ENCODE peak calls at places on chromosomes 12 and 14, in four cellular contexts. R, I, M and E are unnamed samples.

GRCh38 chr12:104695453-104696148 is 238.9 kb downstream of the CHST11 start:
- DNase-seq in I (no peak), M (peak), R (no peak), E (peak)

GRCh38 chr12:131793623-131794022 is 34.6 kb upstream of the MMP17 start:
- DNase-seq in M (peak), R (no peak), I (no peak), E (no peak)

GRCh38 chr12:16606201-16606849 is 363 bp upstream of the LMO3 start:
- DNase-seq in I (peak), M (peak), R (peak), E (peak)

GRCh38 chr14:77154421-77154820 is 12.8 kb upstream of the ZDHHC22 start:
- DNase-seq in I (no peak), M (no peak), R (no peak), E (no peak)

GRCh38 chr12:94149781-94150482 is 1.6 kb downstream of the PLXNC1 start:
- DNase-seq in R (peak), I (peak), M (peak), E (no peak)

GRCh38 chr12:38158428-38159091 is 158.0 kb upstream of the ALG10B start:
- DNase-seq in R (no peak), M (no peak), I (no peak), E (no peak)

GRCh38 chr12:21459474-21459873 is 22.0 kb downstream of the PYROXD1 start:
- DNase-seq in M (no peak), R (no peak), I (no peak), E (no peak)

GRCh38 chr12:53065975-53066593 is 13.1 kb downstream of the SPRYD3 start:
- DNase-seq in R (peak), I (peak), M (peak), E (peak)

GRCh38 chr12:31248815-31249214 is 77.1 kb downstream of the SINHCAF start:
- DNase-seq in R (no peak), I (no peak), M (no peak), E (no peak)

GRCh38 chr12:78146365-78146772 is 315.7 kb downstream of the NAV3 start:
- DNase-seq in M (peak), I (no peak), R (no peak), E (peak)

GRCh38 chr12:57429473-57430116 is 1.2 kb downstream of the R3HDM2 start:
- DNase-seq in I (no peak), M (no peak), R (no peak), E (no peak)

GRCh38 chr14:27002179-27002578 is 404.3 kb upstream of the NOVA1 start:
- DNase-seq in R (no peak), I (no peak), M (no peak), E (no peak)

GRCh38 chr14:45787167-45787566 is 534.2 kb upstream of the MIS18BP1 start:
- DNase-seq in M (no peak), R (no peak), I (no peak), E (no peak)

GRCh38 chr12:17278946-17279345 is 673.0 kb upstream of the LMO3 start:
- DNase-seq in R (no peak), I (no peak), M (peak), E (no peak)

GRCh38 chr14:72416892-72417291 is 477.0 kb downstream of the DPF3 start:
- DNase-seq in R (peak), I (no peak), M (no peak), E (no peak)

GRCh38 chr14:95023886-95024285 is 133.4 kb downstream of the DICER1 start:
- DNase-seq in M (peak), I (no peak), R (no peak), E (peak)

GRCh38 chr14:54789166-54789565 is 113.5 kb downstream of the GCH1 start:
- DNase-seq in M (no peak), R (no peak), I (no peak), E (no peak)

GRCh38 chr14:32136027-32136825 is 59.1 kb downstream of the ARHGAP5 start:
- DNase-seq in R (no peak), I (no peak), M (no peak), E (no peak)

GRCh38 chr12:41264281-41264680 is 76.2 kb downstream of the PDZRN4 start:
- DNase-seq in I (no peak), M (no peak), R (no peak), E (peak)

GRCh38 chr12:2876431-2877046 is 435 bp downstream of the FOXM1 start:
- DNase-seq in R (peak), M (peak), I (no peak), E (peak)

GRCh38 chr12:19704966-19705365 is 265.7 kb downstream of the AEBP2 start:
- DNase-seq in R (no peak), M (peak), I (no peak), E (no peak)

GRCh38 chr12:15535287-15535895 is 213.1 kb downstream of the PTPRO start:
- DNase-seq in I (no peak), R (no peak), M (no peak), E (peak)

GRCh38 chr14:91246051-91246852 is 1.7 kb upstream of the GPR68 start:
- DNase-seq in R (no peak), M (no peak), I (no peak), E (no peak)

DNA sequence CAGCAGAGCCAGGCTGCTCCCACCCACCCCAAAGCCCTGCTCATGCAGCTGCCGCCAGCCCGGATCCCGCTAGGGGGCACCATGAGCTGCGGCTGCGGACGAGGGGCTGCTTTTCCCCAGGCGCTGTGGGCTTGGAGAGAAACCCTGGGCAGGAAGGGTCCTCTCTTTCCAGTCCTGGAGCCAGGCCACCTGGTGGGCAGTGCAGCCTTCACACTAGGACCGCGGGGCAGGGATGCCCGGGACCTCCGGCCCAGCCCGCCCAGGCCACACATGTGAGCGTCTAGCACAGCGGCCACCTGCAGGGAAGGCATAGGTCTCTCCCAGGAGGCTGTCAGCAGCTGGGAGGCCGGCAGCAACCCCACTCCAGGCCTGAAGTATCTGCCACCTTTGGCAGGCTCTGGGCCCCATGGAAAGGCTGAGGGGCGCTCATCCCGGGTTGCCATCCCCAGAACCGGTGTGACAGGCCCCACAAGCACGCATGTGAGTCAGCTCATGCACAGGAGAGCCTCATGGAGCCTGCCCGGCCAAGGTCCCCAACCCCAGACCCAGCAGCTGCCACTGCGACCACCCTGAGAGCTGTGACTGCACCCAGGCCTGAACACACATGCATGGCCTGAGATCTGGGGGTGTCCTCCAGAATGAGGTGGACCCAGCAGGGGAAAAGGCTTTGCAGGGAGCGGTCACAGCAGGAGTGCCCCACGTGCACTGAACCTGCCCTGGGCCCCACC is 280.0 kb upstream of the RTL1 start:
- DNase-seq in I (no peak), M (no peak), R (peak), E (no peak)
- TF ChIP-seq CTCF in I (no peak), M (peak), R (peak), E (no peak)

DNA sequence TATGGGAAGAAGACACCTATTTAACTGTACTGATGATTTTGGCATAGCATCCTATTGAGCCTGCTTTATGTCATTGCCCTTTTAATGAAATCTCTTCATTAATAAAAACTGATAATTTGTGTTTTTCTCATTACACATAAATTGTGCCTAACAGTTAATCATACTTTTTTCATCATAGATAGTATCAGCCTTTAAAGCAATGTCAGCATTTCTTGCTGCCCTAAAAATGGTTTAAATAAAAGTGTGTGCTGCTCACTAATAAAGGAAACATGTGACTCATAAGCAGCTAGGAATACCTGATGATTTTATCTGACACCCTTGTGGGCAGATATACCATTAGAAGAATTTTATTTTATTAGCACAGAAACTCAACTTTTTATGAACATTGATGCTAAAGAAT is 26.7 kb downstream of the TBK1 start:
- DNase-seq in M (no peak), R (no peak), I (no peak), E (no peak)
- H3K4me3 ChIP-seq in M (no peak), R (no peak), I (no peak), E (no peak)

GRCh38 chr12:47818701-47819543 is 781 bp downstream of the HDAC7 start:
- DNase-seq in I (peak), M (no peak), R (peak), E (no peak)
- TF ChIP-seq CTCF in I (peak), M (peak), R (peak), E (peak)

GRCh38 chr12:51951843-51952722 is 584 bp downstream of the ACVR1B start:
- DNase-seq in I (peak), R (peak), M (no peak), E (no peak)

GRCh38 chr12:51953011-51953568 is 1.6 kb downstream of the ACVR1B start:
- DNase-seq in I (no peak), R (peak), M (no peak), E (no peak)

GRCh38 chr12:51954465-51955361 is 3.2 kb downstream of the ACVR1B start:
- DNase-seq in R (no peak), M (no peak), I (no peak), E (peak)

GRCh38 chr12:51955702-51956101 is 4.2 kb downstream of the ACVR1B start:
- DNase-seq in R (no peak), M (no peak), I (no peak), E (no peak)

GRCh38 chr12:51953925-51954324 is 2.4 kb downstream of the ACVR1B start:
- DNase-seq in I (no peak), R (no peak), M (no peak), E (no peak)
- H3K4me3 ChIP-seq in I (no peak), R (peak), M (no peak), E (peak)

GRCh38 chr12:118606690-118607089 is 230.3 kb downstream of the SUDS3 start:
- DNase-seq in R (no peak), I (no peak), M (no peak), E (no peak)

GRCh38 chr12:118607831-118608230 is 231.5 kb downstream of the SUDS3 start:
- DNase-seq in R (no peak), I (no peak), M (no peak), E (no peak)

GRCh38 chr12:118611295-118611694 is 234.9 kb downstream of the SUDS3 start:
- DNase-seq in M (no peak), I (no peak), R (no peak), E (no peak)

GRCh38 chr12:118611770-118612169 is 235.4 kb downstream of the SUDS3 start:
- DNase-seq in R (no peak), I (no peak), M (no peak), E (no peak)

GRCh38 chr12:118608770-118609344 is 232.5 kb downstream of the SUDS3 start:
- DNase-seq in I (no peak), R (no peak), M (no peak), E (no peak)
- TF ChIP-seq CTCF in I (peak), R (peak), M (no peak), E (no peak)

GRCh38 chr14:61463664-61464063 is 142.3 kb downstream of the PRKCH start:
- DNase-seq in M (no peak), R (no peak), I (no peak), E (no peak)
- H3K4me3 ChIP-seq in M (no peak), R (no peak), I (no peak), E (no peak)

GRCh38 chr12:116773276-116773731 is 35.2 kb downstream of the RNFT2 start:
- DNase-seq in I (no peak), R (no peak), M (no peak), E (peak)
- TF ChIP-seq CTCF in I (no peak), R (peak), M (peak), E (no peak)

DNA sequence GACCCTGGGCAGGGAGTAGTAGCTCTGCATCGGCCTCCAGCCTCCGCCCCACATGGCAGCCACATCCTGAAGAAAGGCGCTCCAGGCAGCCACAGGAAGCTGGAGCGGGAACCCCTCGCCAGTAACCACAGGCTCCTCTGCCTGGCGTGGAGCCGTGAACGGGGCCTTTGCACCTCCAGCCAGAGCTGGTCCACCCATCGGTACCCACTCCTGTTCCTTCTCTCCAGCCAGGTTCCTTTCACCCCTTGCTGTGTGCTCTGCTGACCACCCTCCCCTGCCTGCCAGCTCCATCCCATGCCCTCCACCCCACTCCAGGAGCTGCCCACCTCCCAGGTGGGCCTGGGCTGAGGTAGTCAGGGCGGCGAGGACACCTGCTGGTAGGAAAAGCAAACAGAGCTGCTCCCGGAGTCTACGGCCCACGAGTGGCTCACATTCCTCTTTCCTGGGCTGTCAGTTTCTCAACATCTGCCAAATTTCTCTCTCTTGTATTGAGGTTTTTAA is 2.7 kb downstream of the TGFB3 start:
- DNase-seq in R (peak), M (peak), I (peak), E (peak)
- H3K4me3 ChIP-seq in R (no peak), M (no peak), I (peak), E (peak)